ENCODE peak calls at places on chromosomes 11 and 22, in nine cellular contexts. H is body of pancreas, Z is IMR-90, D is mesothelial cell of epicardium, O is progenitor cell of endocrine pancreas, Y is endothelial cell, J is right lobe of liver, L is nephron progenitor cell, W is astrocyte of the cerebellum. E is an unnamed sample.

GRCh38 chr11:72239296-72239848 is 4.6 kb downstream of the PHOX2A start:
- DNase-seq in Y (no peak), D (no peak), W (no peak), Z (peak), J (peak), H (no peak), L (peak), O (no peak), E (no peak)

GRCh38 chr22:19402642-19403191 is 28.8 kb downstream of the HIRA start:
- DNase-seq in H (no peak), L (no peak), Z (no peak), D (no peak), J (peak), Y (no peak), W (no peak), O (no peak), E (no peak)

GRCh38 chr11:33874910-33875490 is 16.9 kb downstream of the LMO2 start:
- DNase-seq in Z (no peak), J (no peak), Y (no peak), W (no peak), O (no peak), L (no peak), H (no peak), D (no peak), E (no peak)

GRCh38 chr11:3046190-3046589 is 11.0 kb downstream of the CARS1 start:
- DNase-seq in W (no peak), L (peak), J (no peak), Z (no peak), D (no peak), H (no peak), Y (peak), O (no peak), E (no peak)

GRCh38 chr11:8867856-8868705 is 42.9 kb upstream of the AKIP1 start:
- DNase-seq in Y (no peak), O (no peak), D (no peak), W (peak), J (no peak), L (no peak), H (no peak), Z (peak), E (no peak)

GRCh38 chr11:4183410-4184057 is 88.9 kb downstream of the RRM1 start:
- DNase-seq in Z (no peak), Y (no peak), D (no peak), L (no peak), J (no peak), W (no peak), O (no peak), H (no peak), E (no peak)

GRCh38 chr11:124207102-124207792 is 24.1 kb downstream of the OR10D3 start:
- DNase-seq in Y (no peak), Z (no peak), J (no peak), O (no peak), L (no peak), D (no peak), W (no peak), H (no peak), E (no peak)

GRCh38 chr22:46734830-46735453 is 3.1 kb downstream of the CERK start:
- DNase-seq in J (no peak), O (no peak), L (no peak), W (no peak), H (peak), D (no peak), Z (no peak), Y (no peak), E (no peak)

GRCh38 chr22:46931881-46932280 is 169.4 kb downstream of the TBC1D22A start:
- DNase-seq in J (no peak), Y (no peak), O (no peak), Z (peak), L (no peak), D (no peak), W (peak), H (no peak), E (no peak)

GRCh38 chr11:47269002-47269828 is 718 bp upstream of the MADD start:
- DNase-seq in H (peak), J (peak), W (no peak), Y (peak), O (peak), D (peak), Z (peak), L (peak), E (peak)

GRCh38 chr11:132632641-132633124 is 899.6 kb downstream of the OPCML start:
- DNase-seq in Y (no peak), H (no peak), D (no peak), L (no peak), Z (peak), O (no peak), W (peak), J (no peak), E (no peak)

GRCh38 chr22:46047841-46048595 is 71.1 kb upstream of the WNT7B start:
- DNase-seq in D (no peak), Z (no peak), J (peak), Y (no peak), O (no peak), W (no peak), H (peak), L (no peak), E (no peak)

GRCh38 chr11:26963764-26964163 is 30.1 kb upstream of the FIBIN start:
- DNase-seq in D (no peak), H (no peak), Z (no peak), O (no peak), W (no peak), J (no peak), L (no peak), Y (no peak), E (no peak)

GRCh38 chr11:118820412-118821357 is 29.7 kb upstream of the DDX6 start:
- DNase-seq in O (no peak), L (peak), Z (no peak), J (peak), D (no peak), Y (no peak), W (peak), H (peak), E (no peak)

GRCh38 chr22:23149743-23150238 is 4.5 kb downstream of the RAB36 start:
- DNase-seq in H (no peak), D (no peak), J (no peak), Z (no peak), L (no peak), Y (no peak), W (no peak), O (no peak), E (no peak)

GRCh38 chr22:48670747-48671146 is 1156.9 kb downstream of the BRD1 start:
- DNase-seq in D (no peak), W (no peak), Z (no peak), H (no peak), J (no peak), Y (no peak), O (no peak), L (no peak), E (no peak)

GRCh38 chr22:29306175-29306829 is at the start of gene GAS2L1:
- DNase-seq in J (peak), Z (peak), O (peak), L (peak), D (no peak), W (no peak), H (peak), Y (peak), E (no peak)

GRCh38 chr22:40919446-40919845 is 31.7 kb upstream of the RBX1 start:
- DNase-seq in Z (no peak), J (no peak), H (no peak), W (no peak), L (no peak), O (no peak), D (no peak), Y (no peak), E (no peak)

GRCh38 chr11:57144531-57145320 is 37.0 kb upstream of the LRRC55 start:
- DNase-seq in W (no peak), J (no peak), D (no peak), O (no peak), Y (no peak), H (no peak), Z (no peak), L (no peak), E (no peak)

GRCh38 chr11:57143459-57143858 is 38.3 kb upstream of the LRRC55 start:
- DNase-seq in D (no peak), H (no peak), O (no peak), J (no peak), Z (no peak), W (no peak), L (no peak), Y (no peak), E (no peak)

GRCh38 chr11:57146301-57146700 is 35.5 kb upstream of the LRRC55 start:
- DNase-seq in H (no peak), W (no peak), L (no peak), Y (no peak), D (no peak), O (no peak), J (no peak), Z (no peak), E (no peak)

GRCh38 chr11:57140568-57140967 is 41.2 kb upstream of the LRRC55 start:
- DNase-seq in H (no peak), Y (no peak), W (no peak), L (no peak), J (no peak), O (no peak), Z (no peak), D (no peak), E (no peak)

DNA sequence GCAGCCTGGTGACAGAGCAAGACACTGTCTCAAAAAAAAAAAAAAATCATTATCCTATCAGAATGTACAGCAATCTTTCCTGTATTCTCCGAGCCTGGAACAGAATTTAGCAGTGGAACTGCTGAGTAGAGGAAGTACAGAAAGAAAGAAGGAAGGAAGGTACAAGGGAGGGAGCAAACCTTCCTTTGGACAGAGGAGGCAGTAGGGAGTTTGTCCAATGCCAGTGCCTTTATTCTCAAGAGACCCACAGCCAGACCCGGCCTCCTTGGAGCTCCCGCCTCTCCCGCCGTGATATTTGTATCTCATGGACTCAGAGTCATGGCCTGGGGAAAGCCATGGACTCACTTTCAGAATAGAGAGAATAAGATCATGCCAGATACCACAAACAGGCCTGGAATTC is 37.7 kb upstream of the LRRC55 start:
- DNase-seq in H (no peak), Z (no peak), O (no peak), W (no peak), L (no peak), Y (no peak), J (no peak), D (no peak), E (no peak)
- TF ChIP-seq CTCF in H (no peak), Z (no peak), O (no peak), W (no peak), L (peak), Y (no peak), J (no peak), D (no peak), E (no peak)

GRCh38 chr11:93169950-93170561 is 27.7 kb downstream of the SLC36A4 start:
- DNase-seq in Z (peak), L (no peak), H (no peak), J (no peak), D (no peak), Y (no peak), W (peak), O (no peak), E (no peak)
- TF ChIP-seq CTCF in Z (peak), L (peak), H (no peak), J (peak), D (peak), Y (no peak), W (peak), O (peak), E (no peak)

DNA sequence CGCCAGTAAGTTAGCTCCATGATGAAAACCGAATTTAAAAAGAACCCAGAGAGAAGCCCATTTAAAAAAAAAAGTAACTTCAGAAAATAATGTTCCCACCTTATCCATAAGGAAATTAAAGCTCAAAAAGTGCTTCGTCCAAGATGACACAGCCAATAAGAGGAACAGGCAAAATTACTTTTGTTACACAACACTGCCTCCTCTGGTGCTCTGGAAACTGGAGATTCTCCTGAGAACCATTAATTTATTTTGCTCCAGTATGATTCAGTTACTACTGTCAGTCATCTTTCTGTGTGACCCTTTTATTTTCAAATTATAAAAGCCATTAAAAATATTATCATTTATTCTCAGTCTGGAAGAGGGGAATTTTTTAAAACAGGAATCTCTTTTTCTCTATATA is 2.0 kb downstream of the IFT27 start:
- DNase-seq in Z (peak), L (no peak), W (no peak), J (no peak), H (peak), D (no peak), Y (no peak), O (no peak), E (no peak)
- TF ChIP-seq CTCF in Z (peak), L (peak), W (peak), J (peak), H (peak), D (no peak), Y (peak), O (peak), E (no peak)

GRCh38 chr11:92972248-92972647 is 2.8 kb downstream of the MTNR1B start:
- DNase-seq in H (no peak), J (no peak), O (no peak), D (no peak), L (no peak), W (no peak), Y (no peak), Z (no peak), E (no peak)

GRCh38 chr11:92965196-92965595 is 4.3 kb upstream of the MTNR1B start:
- DNase-seq in O (no peak), J (no peak), Y (no peak), W (no peak), H (no peak), L (no peak), D (no peak), Z (no peak), E (no peak)

GRCh38 chr11:92967178-92967577 is 2.3 kb upstream of the MTNR1B start:
- DNase-seq in L (no peak), O (no peak), H (no peak), Z (peak), Y (no peak), D (no peak), W (no peak), J (no peak), E (no peak)

GRCh38 chr11:92969634-92970347 is at the start of gene MTNR1B:
- DNase-seq in O (no peak), D (no peak), Y (peak), H (peak), L (peak), Z (no peak), J (no peak), W (no peak), E (no peak)

GRCh38 chr11:92969293-92969633 is 188 bp upstream of the MTNR1B start:
- DNase-seq in W (no peak), H (no peak), Z (no peak), D (no peak), Y (no peak), L (no peak), J (no peak), O (no peak), E (no peak)
- TF ChIP-seq CTCF in W (no peak), H (no peak), Z (no peak), D (no peak), Y (no peak), L (no peak), J (no peak), O (no peak), E (no peak)

DNA sequence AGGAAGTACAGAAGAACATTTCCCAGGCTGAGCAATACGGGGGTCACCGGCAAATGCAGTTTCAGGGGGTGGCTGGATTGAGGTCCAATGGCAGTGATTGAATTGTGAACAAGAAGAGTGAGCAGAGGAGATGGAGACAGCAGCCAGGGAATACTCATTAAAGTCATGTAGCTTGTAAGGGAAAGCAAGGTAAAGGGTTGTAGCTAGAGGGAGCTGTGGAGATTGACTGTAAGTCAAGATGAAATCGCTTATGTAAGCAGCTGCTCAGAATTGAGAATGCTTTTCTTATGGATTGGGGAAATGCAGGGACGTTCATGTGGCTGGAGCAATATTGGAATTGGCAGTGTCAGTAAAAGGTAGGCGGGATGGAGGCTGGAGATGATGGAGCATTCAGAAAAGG is 111.4 kb upstream of the TBCEL start:
- DNase-seq in Z (peak), O (no peak), D (no peak), Y (no peak), W (peak), H (no peak), L (no peak), J (no peak), E (no peak)
- TF ChIP-seq CTCF in Z (peak), O (peak), D (no peak), Y (no peak), W (peak), H (no peak), L (no peak), J (peak), E (no peak)

DNA sequence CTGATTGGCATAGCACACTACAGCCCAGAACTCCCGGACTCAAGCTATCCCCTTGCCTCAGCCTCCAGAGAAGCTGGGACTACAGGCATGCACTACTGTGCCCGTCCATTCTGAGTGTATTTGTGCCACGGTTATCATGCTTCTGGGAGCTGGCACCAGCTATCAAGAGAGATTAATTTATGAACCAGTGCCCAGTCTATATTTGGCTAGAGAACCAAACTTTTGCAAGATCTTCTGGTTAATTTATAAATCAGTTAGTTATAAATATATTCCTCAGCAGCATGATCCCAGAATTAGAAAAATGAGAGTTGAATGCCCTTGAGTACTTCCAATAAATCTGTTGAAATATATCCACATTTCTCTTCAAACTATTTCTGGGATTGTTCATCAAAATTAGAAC is 67.5 kb upstream of the OR5AN1 start:
- DNase-seq in D (no peak), Y (no peak), J (peak), L (no peak), H (peak), W (no peak), O (no peak), Z (no peak), E (no peak)
- TF ChIP-seq CTCF in D (no peak), Y (no peak), J (no peak), L (no peak), H (no peak), W (no peak), O (no peak), Z (no peak), E (no peak)

GRCh38 chr22:31141551-31141950 is 1.2 kb upstream of the PLA2G3 start:
- DNase-seq in D (no peak), H (no peak), J (no peak), O (no peak), W (no peak), L (no peak), Y (no peak), Z (no peak), E (no peak)

GRCh38 chr22:31140746-31141145 is 438 bp upstream of the PLA2G3 start:
- DNase-seq in H (peak), L (no peak), Y (no peak), W (no peak), D (no peak), O (no peak), Z (no peak), J (no peak), E (no peak)

GRCh38 chr22:31139066-31139465 is 1.2 kb downstream of the PLA2G3 start:
- DNase-seq in J (no peak), L (no peak), W (no peak), Z (no peak), H (no peak), D (no peak), O (no peak), Y (no peak), E (no peak)

GRCh38 chr22:31138126-31138525 is 2.2 kb downstream of the PLA2G3 start:
- DNase-seq in L (no peak), J (no peak), D (no peak), Y (no peak), H (no peak), W (no peak), O (no peak), Z (no peak), E (no peak)

DNA sequence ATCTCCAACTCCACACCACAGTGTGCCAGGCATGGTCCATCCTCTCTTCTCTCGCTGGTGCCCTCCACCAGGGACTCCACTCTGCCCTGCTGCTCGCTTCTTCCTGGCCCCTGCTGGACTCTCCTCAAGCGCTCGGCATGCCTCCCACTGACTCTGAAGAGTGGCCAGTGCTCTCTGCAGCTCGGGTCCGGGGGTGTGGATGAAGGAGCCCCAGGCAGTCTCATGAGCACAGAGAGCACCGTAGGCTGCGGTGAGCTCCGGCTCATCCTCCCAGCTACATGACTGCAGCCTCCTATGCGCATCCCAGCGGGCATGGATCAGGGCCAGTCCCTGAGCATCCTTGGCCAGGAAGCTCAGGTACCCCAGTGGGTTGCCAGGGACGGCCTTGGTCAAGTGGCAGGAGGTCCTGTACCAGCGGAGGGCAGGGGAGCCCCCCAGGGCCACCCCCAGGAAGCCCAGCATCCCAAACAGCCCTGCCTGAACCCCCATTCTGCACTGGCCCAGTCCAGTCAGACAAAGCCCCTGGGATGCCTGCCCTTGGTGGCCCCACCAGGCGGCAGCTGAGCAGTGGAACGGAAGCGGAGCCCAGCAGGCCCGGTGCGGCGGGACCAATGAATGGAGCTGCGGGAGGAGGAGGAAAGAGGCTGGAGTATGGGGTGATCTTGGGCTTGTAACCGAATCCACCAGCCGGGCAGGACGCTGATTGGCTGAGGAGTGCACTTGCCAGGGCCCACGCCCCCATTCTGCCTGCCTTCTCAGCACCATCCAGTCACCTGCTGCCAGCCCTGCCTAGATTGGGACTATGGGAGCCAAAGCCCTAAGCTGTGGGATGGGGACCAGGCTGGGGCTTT is at the start of gene PLA2G3:
- DNase-seq in W (peak), L (peak), H (no peak), O (peak), J (no peak), D (no peak), Z (peak), Y (peak), E (no peak)
- TF ChIP-seq CTCF in W (no peak), L (peak), H (no peak), O (peak), J (no peak), D (no peak), Z (peak), Y (no peak), E (no peak)

GRCh38 chr11:46170797-46171196 is 49.5 kb upstream of the PHF21A start:
- DNase-seq in O (no peak), J (no peak), D (no peak), H (no peak), Z (no peak), L (no peak), Y (no peak), W (no peak), E (no peak)
- TF ChIP-seq CTCF in O (no peak), J (no peak), D (no peak), H (no peak), Z (no peak), L (no peak), Y (no peak), W (no peak), E (no peak)